ENCODE peak calls at places on chromosomes 7 and 10, in nine cellular contexts. E is K562, Y is HCT116, P is A549, X is HepG2, L is Panc1, O is SK-N-SH, Z is GM23338, A is GM12878. Q is an unnamed sample.

GRCh38 chr7:129376076-129376777 is 58.0 kb upstream of the STRIP2 start:
- DNase-seq in E (peak), Y (peak), P (peak), X (peak), L (peak), O (peak), Z (peak), A (no peak), Q (peak)

GRCh38 chr7:11831727-11832495 is at the start of gene THSD7A:
- DNase-seq in E (no peak), Y (no peak), P (peak), X (peak), L (no peak), O (peak), Z (peak), A (no peak), Q (peak)

GRCh38 chr10:45008524-45009161 is 7.9 kb downstream of the ZNF22 start:
- DNase-seq in E (peak), Y (peak), P (peak), X (peak), L (peak), O (peak), Z (peak), A (peak), Q (peak)

GRCh38 chr10:123689880-123690279 is 23.7 kb downstream of the GPR26 start:
- DNase-seq in E (no peak), Y (no peak), P (no peak), X (no peak), L (no peak), O (no peak), Z (no peak), A (no peak), Q (no peak)

GRCh38 chr10:70599791-70600190 is 2.8 kb downstream of the PRF1 start:
- DNase-seq in E (no peak), Y (no peak), P (no peak), X (no peak), L (no peak), O (no peak), Z (no peak), A (no peak), Q (no peak)

GRCh38 chr10:77633376-77633775 is 4.2 kb downstream of the KCNMA1 start:
- DNase-seq in E (no peak), Y (no peak), P (no peak), X (no peak), L (no peak), O (no peak), Z (no peak), A (no peak), Q (no peak)

GRCh38 chr7:105388373-105389089 is at the start of gene SRPK2:
- DNase-seq in E (peak), Y (no peak), P (peak), X (peak), L (no peak), O (peak), Z (peak), A (no peak), Q (peak)

GRCh38 chr10:6141296-6142151 is 52.7 kb downstream of the RBM17 start:
- DNase-seq in E (no peak), Y (no peak), P (no peak), X (no peak), L (no peak), O (peak), Z (no peak), A (peak), Q (no peak)

GRCh38 chr10:47222461-47222860 is 77.5 kb upstream of the GDF10 start:
- DNase-seq in E (no peak), Y (no peak), P (no peak), X (no peak), L (no peak), O (no peak), Z (no peak), A (no peak), Q (no peak)

GRCh38 chr7:153354071-153354470 is 594.5 kb downstream of the ACTR3B start:
- DNase-seq in E (no peak), Y (no peak), P (no peak), X (no peak), L (no peak), O (no peak), Z (no peak), A (no peak), Q (peak)

GRCh38 chr7:23017303-23017702 is 3.4 kb upstream of the HYCC1 start:
- DNase-seq in E (no peak), Y (no peak), P (no peak), X (no peak), L (no peak), O (no peak), Z (no peak), A (no peak), Q (peak)

GRCh38 chr7:7972128-7972527 is 3.5 kb downstream of the GLCCI1 start:
- DNase-seq in E (peak), Y (no peak), P (no peak), X (no peak), L (no peak), O (peak), Z (peak), A (no peak), Q (no peak)

GRCh38 chr10:18713077-18713476 is 53.8 kb downstream of the ARL5B start:
- DNase-seq in E (no peak), Y (no peak), P (peak), X (peak), L (no peak), O (no peak), Z (no peak), A (no peak), Q (no peak)

GRCh38 chr10:103433858-103434257 is 18.3 kb downstream of the CALHM2 start:
- DNase-seq in E (no peak), Y (no peak), P (no peak), X (no peak), L (no peak), O (no peak), Z (no peak), A (no peak), Q (no peak)

GRCh38 chr7:116832692-116833091 is 29.7 kb upstream of the CAPZA2 start:
- DNase-seq in E (no peak), Y (no peak), P (no peak), X (no peak), L (no peak), O (no peak), Z (no peak), A (no peak), Q (no peak)

GRCh38 chr10:17943033-17943745 is 8.5 kb upstream of the SLC39A12 start:
- DNase-seq in E (no peak), Y (no peak), P (no peak), X (no peak), L (no peak), O (no peak), Z (no peak), A (no peak), Q (no peak)

GRCh38 chr7:142104550-142105527 is 6.7 kb upstream of the MGAM2 start:
- DNase-seq in E (no peak), Y (peak), P (peak), X (peak), L (no peak), O (no peak), Z (no peak), A (no peak), Q (peak)

GRCh38 chr7:127884066-127884559 is 147.1 kb downstream of the LRRC4 start:
- DNase-seq in E (peak), Y (no peak), P (no peak), X (no peak), L (no peak), O (no peak), Z (no peak), A (no peak), Q (no peak)

GRCh38 chr7:105352018-105352612 is 36.6 kb downstream of the SRPK2 start:
- DNase-seq in E (no peak), Y (no peak), P (no peak), X (no peak), L (no peak), O (no peak), Z (no peak), A (peak), Q (peak)

GRCh38 chr7:8105449-8106095 is 137.0 kb downstream of the GLCCI1 start:
- DNase-seq in E (no peak), Y (no peak), P (no peak), X (no peak), L (no peak), O (no peak), Z (no peak), A (no peak), Q (no peak)

GRCh38 chr7:151804756-151805503 is 72.0 kb downstream of the PRKAG2 start:
- DNase-seq in E (no peak), Y (no peak), P (no peak), X (no peak), L (no peak), O (no peak), Z (no peak), A (no peak), Q (no peak)
- TF ChIP-seq REST in E (no peak), Y (no peak), P (no peak), X (no peak), L (no peak), O (no peak), Z (no peak), A (no peak), Q (no peak)

GRCh38 chr10:3538291-3538849 is 246.6 kb downstream of the KLF6 start:
- DNase-seq in E (no peak), Y (no peak), P (peak), X (no peak), L (no peak), O (no peak), Z (no peak), A (no peak), Q (no peak)

GRCh38 chr10:3539696-3540383 is 245.2 kb downstream of the KLF6 start:
- DNase-seq in E (no peak), Y (no peak), P (no peak), X (no peak), L (no peak), O (no peak), Z (no peak), A (no peak), Q (no peak)

GRCh38 chr10:3538850-3539531 is 246.0 kb downstream of the KLF6 start:
- DNase-seq in E (peak), Y (no peak), P (peak), X (no peak), L (no peak), O (no peak), Z (no peak), A (no peak), Q (no peak)

GRCh38 chr10:3544561-3544960 is 240.4 kb downstream of the KLF6 start:
- DNase-seq in E (no peak), Y (no peak), P (no peak), X (no peak), L (no peak), O (no peak), Z (no peak), A (no peak), Q (no peak)

DNA sequence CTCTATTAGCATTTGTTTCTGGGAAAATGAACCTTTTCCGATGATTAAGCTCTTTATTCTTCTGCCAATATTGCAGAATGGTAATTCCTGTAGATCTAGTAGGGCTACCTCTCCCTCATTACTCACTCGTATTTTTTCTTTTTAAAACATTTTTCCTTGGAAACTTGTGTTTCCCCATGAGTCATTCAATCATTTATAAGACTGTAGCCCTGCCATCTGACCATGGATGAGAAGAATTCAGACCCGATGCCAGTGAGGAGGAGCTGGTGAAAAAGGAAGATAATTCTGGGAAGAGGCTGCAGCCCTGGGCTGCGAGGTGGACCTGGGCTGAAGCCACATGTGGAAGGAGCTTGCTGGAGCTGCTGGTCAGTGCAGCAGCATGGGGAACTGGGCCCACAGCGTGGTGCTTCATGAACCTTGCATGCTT is 242.8 kb downstream of the KLF6 start:
- DNase-seq in E (no peak), Y (no peak), P (peak), X (no peak), L (no peak), O (no peak), Z (no peak), A (no peak), Q (no peak)
- TF ChIP-seq REST in E (no peak), Y (no peak), P (no peak), X (no peak), L (no peak), O (peak), Z (no peak), A (no peak), Q (no peak)

GRCh38 chr7:87505557-87506242 is 30.2 kb upstream of the ABCB4 start:
- DNase-seq in E (no peak), Y (no peak), P (no peak), X (no peak), L (no peak), O (no peak), Z (no peak), A (no peak), Q (no peak)

GRCh38 chr7:87507446-87507845 is 32.0 kb upstream of the ABCB4 start:
- DNase-seq in E (no peak), Y (no peak), P (peak), X (peak), L (no peak), O (no peak), Z (peak), A (no peak), Q (no peak)

GRCh38 chr7:87510430-87510875 is 35.0 kb upstream of the ABCB4 start:
- DNase-seq in E (peak), Y (no peak), P (no peak), X (no peak), L (no peak), O (peak), Z (peak), A (no peak), Q (no peak)

GRCh38 chr7:87505122-87505521 is 29.6 kb upstream of the ABCB4 start:
- DNase-seq in E (no peak), Y (no peak), P (no peak), X (no peak), L (no peak), O (no peak), Z (no peak), A (no peak), Q (no peak)

GRCh38 chr7:87506243-87507180 is 31.0 kb upstream of the ABCB4 start:
- DNase-seq in E (peak), Y (peak), P (peak), X (peak), L (no peak), O (peak), Z (no peak), A (no peak), Q (no peak)
- TF ChIP-seq REST in E (no peak), Y (no peak), P (no peak), X (no peak), L (no peak), O (no peak), Z (no peak), A (no peak), Q (no peak)

GRCh38 chr7:3159445-3159844 is 115.8 kb upstream of the CARD11 start:
- DNase-seq in E (no peak), Y (no peak), P (no peak), X (no peak), L (no peak), O (no peak), Z (no peak), A (no peak), Q (no peak)

GRCh38 chr7:3165681-3166580 is 122.3 kb upstream of the CARD11 start:
- DNase-seq in E (no peak), Y (no peak), P (no peak), X (peak), L (no peak), O (no peak), Z (no peak), A (no peak), Q (no peak)

GRCh38 chr7:3159039-3159438 is 115.4 kb upstream of the CARD11 start:
- DNase-seq in E (no peak), Y (no peak), P (no peak), X (no peak), L (no peak), O (no peak), Z (no peak), A (no peak), Q (no peak)

GRCh38 chr7:3164363-3164762 is 120.7 kb upstream of the CARD11 start:
- DNase-seq in E (no peak), Y (no peak), P (no peak), X (peak), L (no peak), O (no peak), Z (no peak), A (no peak), Q (no peak)

DNA sequence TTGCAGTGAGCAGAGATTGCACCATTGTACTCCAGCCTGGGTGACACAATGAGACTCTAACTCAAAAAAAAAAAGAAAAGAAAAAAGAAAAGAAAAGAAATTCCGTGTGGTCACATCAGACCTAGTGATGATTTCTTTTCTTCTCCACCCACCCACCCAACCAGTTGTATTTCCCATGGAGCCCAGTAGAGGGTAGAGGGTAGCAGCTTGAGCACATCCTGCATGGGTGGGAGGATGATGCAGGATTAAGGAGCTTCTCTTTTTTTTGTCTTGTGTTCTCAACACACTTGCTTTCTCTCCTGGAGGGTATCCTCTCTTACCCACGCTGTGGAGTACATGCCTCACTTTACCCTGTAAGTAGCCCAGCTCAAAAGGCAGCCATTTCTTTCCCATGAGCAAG is 118.6 kb upstream of the CARD11 start:
- DNase-seq in E (peak), Y (no peak), P (no peak), X (no peak), L (no peak), O (peak), Z (peak), A (no peak), Q (no peak)
- TF ChIP-seq REST in E (no peak), Y (no peak), P (no peak), X (no peak), L (no peak), O (no peak), Z (no peak), A (no peak), Q (no peak)

DNA sequence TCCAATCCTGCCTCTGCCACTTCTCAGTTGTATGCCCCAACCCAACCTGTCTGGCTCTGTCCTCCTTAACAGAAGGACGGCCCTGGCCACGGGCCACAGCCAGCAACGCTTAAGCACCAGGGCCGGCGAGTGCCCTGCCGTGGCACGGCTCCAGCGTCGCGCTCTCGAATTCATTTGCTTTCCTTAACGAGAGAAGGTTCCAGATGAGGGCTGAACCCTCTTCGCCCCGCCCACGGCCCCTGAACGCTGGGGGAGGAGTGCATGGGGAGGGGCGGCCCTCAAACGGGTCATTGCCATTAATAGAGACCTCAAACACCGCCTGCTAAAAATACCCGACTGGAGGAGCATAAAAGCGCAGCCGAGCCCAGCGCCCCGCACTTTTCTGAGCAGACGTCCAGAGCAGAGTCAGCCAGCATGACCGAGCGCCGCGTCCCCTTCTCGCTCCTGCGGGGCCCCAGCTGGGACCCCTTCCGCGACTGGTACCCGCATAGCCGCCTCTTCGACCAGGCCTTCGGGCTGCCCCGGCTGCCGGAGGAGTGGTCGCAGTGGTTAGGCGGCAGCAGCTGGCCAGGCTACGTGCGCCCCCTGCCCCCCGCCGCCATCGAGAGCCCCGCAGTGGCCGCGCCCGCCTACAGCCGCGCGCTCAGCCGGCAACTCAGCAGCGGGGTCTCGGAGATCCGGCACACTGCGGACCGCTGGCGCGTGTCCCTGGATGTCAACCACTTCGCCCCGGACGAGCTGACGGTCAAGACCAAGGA is at the start of gene HSPB1:
- DNase-seq in E (peak), Y (peak), P (peak), X (peak), L (no peak), O (peak), Z (peak), A (peak), Q (peak)
- TF ChIP-seq REST in E (no peak), Y (no peak), P (peak), X (no peak), L (no peak), O (peak), Z (no peak), A (no peak), Q (no peak)

GRCh38 chr7:101608772-101609713 is 20.1 kb downstream of the MYL10 start:
- DNase-seq in E (no peak), Y (no peak), P (no peak), X (no peak), L (no peak), O (no peak), Z (peak), A (no peak), Q (no peak)

GRCh38 chr7:101602484-101603241 is 26.4 kb downstream of the MYL10 start:
- DNase-seq in E (peak), Y (peak), P (peak), X (peak), L (peak), O (peak), Z (peak), A (peak), Q (peak)

GRCh38 chr7:101605611-101606010 is 23.5 kb downstream of the MYL10 start:
- DNase-seq in E (no peak), Y (no peak), P (no peak), X (no peak), L (no peak), O (no peak), Z (no peak), A (no peak), Q (no peak)

GRCh38 chr7:101604331-101604933 is 24.7 kb downstream of the MYL10 start:
- DNase-seq in E (no peak), Y (no peak), P (no peak), X (no peak), L (no peak), O (no peak), Z (no peak), A (no peak), Q (no peak)

DNA sequence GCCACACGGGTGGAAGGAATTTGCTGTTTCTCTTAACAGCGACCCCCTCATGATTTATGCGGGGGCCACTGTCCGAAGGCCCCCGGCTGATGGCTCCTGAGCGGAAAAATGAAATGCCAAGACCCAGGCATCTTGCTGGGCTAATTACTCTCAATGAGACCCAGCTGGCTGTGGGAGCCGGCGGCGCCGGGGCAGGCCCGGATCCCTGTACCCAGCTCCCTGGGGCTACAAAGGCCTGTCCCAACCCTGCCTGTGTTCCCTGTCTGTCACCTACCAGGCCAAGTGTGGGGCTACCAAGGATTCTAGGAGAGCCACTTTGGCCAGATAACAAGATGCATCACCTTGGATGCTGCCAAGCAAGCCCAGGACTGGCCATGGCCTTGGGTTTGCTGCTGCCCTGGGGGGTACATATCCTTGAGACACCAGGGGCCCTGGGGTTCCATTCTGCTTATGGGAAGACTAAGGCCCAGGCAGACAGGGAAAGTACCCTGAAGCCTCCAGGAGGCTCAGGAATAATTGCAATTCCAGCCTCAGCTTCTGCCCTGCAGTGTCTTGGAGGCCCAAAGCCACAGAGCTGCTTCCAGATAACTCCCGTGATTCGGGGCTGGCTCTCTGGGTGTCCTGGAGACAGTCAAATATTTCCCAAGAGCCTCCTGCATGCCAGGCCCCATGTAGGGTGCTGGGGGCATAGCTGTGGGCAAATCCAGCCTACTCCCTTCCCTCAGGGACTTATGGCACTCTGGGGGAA is 22.7 kb downstream of the MYL10 start:
- DNase-seq in E (no peak), Y (no peak), P (no peak), X (no peak), L (no peak), O (no peak), Z (no peak), A (no peak), Q (no peak)
- TF ChIP-seq REST in E (no peak), Y (no peak), P (no peak), X (no peak), L (no peak), O (no peak), Z (no peak), A (no peak), Q (no peak)

Q was measured in HL-60.